ENCODE peak calls at places on chromosome 20, in four cellular contexts. One of them, this sample, is unnamed.

GRCh38 chr20:19885981-19886665 is 128.1 kb downstream of the RIN2 start:
- DNase-seq in effector memory CD8-positive, alpha-beta T cell: no peak
- DNase-seq in activated CD8-positive, alpha-beta memory T cell treated with anti-CD3 and anti-CD28 coated beads, Interleukin-2, amount 50 U/mL, for 48 hours: no peak
- DNase-seq in HT1080: peak; percentile 49
- DNase-seq in this sample: no peak

GRCh38 chr20:38024496-38024895 is 8.8 kb downstream of the TTI1 start:
- DNase-seq in effector memory CD8-positive, alpha-beta T cell: no peak
- DNase-seq in activated CD8-positive, alpha-beta memory T cell treated with anti-CD3 and anti-CD28 coated beads, Interleukin-2, amount 50 U/mL, for 48 hours: no peak
- DNase-seq in HT1080: no peak
- DNase-seq in this sample: no peak

GRCh38 chr20:41163821-41164220 is 26.5 kb downstream of the PLCG1 start:
- DNase-seq in effector memory CD8-positive, alpha-beta T cell: no peak
- DNase-seq in HT1080: no peak
- DNase-seq in activated CD8-positive, alpha-beta memory T cell treated with anti-CD3 and anti-CD28 coated beads, Interleukin-2, amount 50 U/mL, for 48 hours: no peak
- DNase-seq in this sample: no peak

GRCh38 chr20:1569417-1569861 is 11.9 kb upstream of the SIRPD start:
- DNase-seq in activated CD8-positive, alpha-beta memory T cell treated with anti-CD3 and anti-CD28 coated beads, Interleukin-2, amount 50 U/mL, for 48 hours: no peak
- DNase-seq in effector memory CD8-positive, alpha-beta T cell: no peak
- DNase-seq in HT1080: peak; percentile 79
- DNase-seq in this sample: peak; percentile 85

GRCh38 chr20:56440346-56441007 is 27.9 kb upstream of the RTF2 start:
- DNase-seq in activated CD8-positive, alpha-beta memory T cell treated with anti-CD3 and anti-CD28 coated beads, Interleukin-2, amount 50 U/mL, for 48 hours: no peak
- DNase-seq in HT1080: no peak
- DNase-seq in effector memory CD8-positive, alpha-beta T cell: peak; percentile 47
- DNase-seq in this sample: no peak

GRCh38 chr20:56859751-56860366 is 230.8 kb downstream of the TFAP2C start:
- DNase-seq in activated CD8-positive, alpha-beta memory T cell treated with anti-CD3 and anti-CD28 coated beads, Interleukin-2, amount 50 U/mL, for 48 hours: no peak
- DNase-seq in HT1080: no peak
- DNase-seq in effector memory CD8-positive, alpha-beta T cell: no peak
- DNase-seq in this sample: no peak

GRCh38 chr20:20594171-20594530 is 118.3 kb downstream of the RALGAPA2 start:
- DNase-seq in HT1080: no peak
- DNase-seq in effector memory CD8-positive, alpha-beta T cell: no peak
- DNase-seq in activated CD8-positive, alpha-beta memory T cell treated with anti-CD3 and anti-CD28 coated beads, Interleukin-2, amount 50 U/mL, for 48 hours: no peak
- DNase-seq in this sample: no peak

GRCh38 chr20:23361651-23362391 is at the start of gene GZF1:
- DNase-seq in effector memory CD8-positive, alpha-beta T cell: peak; percentile 99
- DNase-seq in activated CD8-positive, alpha-beta memory T cell treated with anti-CD3 and anti-CD28 coated beads, Interleukin-2, amount 50 U/mL, for 48 hours: peak; percentile 100
- DNase-seq in HT1080: peak; percentile 98
- DNase-seq in this sample: peak; percentile 92

GRCh38 chr20:51440589-51440988 is 101.9 kb downstream of the NFATC2 start:
- DNase-seq in effector memory CD8-positive, alpha-beta T cell: no peak
- DNase-seq in HT1080: peak; percentile 64
- DNase-seq in activated CD8-positive, alpha-beta memory T cell treated with anti-CD3 and anti-CD28 coated beads, Interleukin-2, amount 50 U/mL, for 48 hours: no peak
- DNase-seq in this sample: no peak

GRCh38 chr20:17896771-17897369 is 71.7 kb downstream of the SNX5 start:
- DNase-seq in activated CD8-positive, alpha-beta memory T cell treated with anti-CD3 and anti-CD28 coated beads, Interleukin-2, amount 50 U/mL, for 48 hours: no peak
- DNase-seq in HT1080: peak; percentile 27
- DNase-seq in effector memory CD8-positive, alpha-beta T cell: no peak
- DNase-seq in this sample: no peak

GRCh38 chr20:61903575-61904340 is 161.9 kb downstream of the TAF4 start:
- DNase-seq in activated CD8-positive, alpha-beta memory T cell treated with anti-CD3 and anti-CD28 coated beads, Interleukin-2, amount 50 U/mL, for 48 hours: no peak
- DNase-seq in effector memory CD8-positive, alpha-beta T cell: no peak
- DNase-seq in HT1080: no peak
- DNase-seq in this sample: no peak

GRCh38 chr20:58847483-58847882 is 3.2 kb downstream of the GNAS-AS1 start:
- DNase-seq in activated CD8-positive, alpha-beta memory T cell treated with anti-CD3 and anti-CD28 coated beads, Interleukin-2, amount 50 U/mL, for 48 hours: no peak
- DNase-seq in effector memory CD8-positive, alpha-beta T cell: no peak
- DNase-seq in HT1080: no peak
- DNase-seq in this sample: no peak

GRCh38 chr20:33732166-33732970 is 572 bp downstream of the ZNF341 start:
- DNase-seq in HT1080: peak; percentile 42
- DNase-seq in effector memory CD8-positive, alpha-beta T cell: peak; percentile 88
- DNase-seq in activated CD8-positive, alpha-beta memory T cell treated with anti-CD3 and anti-CD28 coated beads, Interleukin-2, amount 50 U/mL, for 48 hours: peak; percentile 90
- DNase-seq in this sample: no peak

GRCh38 chr20:14644698-14645097 is 307.3 kb upstream of the FLRT3 start:
- DNase-seq in activated CD8-positive, alpha-beta memory T cell treated with anti-CD3 and anti-CD28 coated beads, Interleukin-2, amount 50 U/mL, for 48 hours: no peak
- DNase-seq in effector memory CD8-positive, alpha-beta T cell: no peak
- DNase-seq in HT1080: no peak
- DNase-seq in this sample: no peak

GRCh38 chr20:63045991-63046390 is 39.2 kb upstream of the BHLHE23 start:
- DNase-seq in effector memory CD8-positive, alpha-beta T cell: no peak
- DNase-seq in HT1080: no peak
- DNase-seq in activated CD8-positive, alpha-beta memory T cell treated with anti-CD3 and anti-CD28 coated beads, Interleukin-2, amount 50 U/mL, for 48 hours: no peak
- DNase-seq in this sample: no peak

GRCh38 chr20:7492257-7492656 is 448.0 kb downstream of the HAO1 start:
- DNase-seq in HT1080: no peak
- DNase-seq in effector memory CD8-positive, alpha-beta T cell: no peak
- DNase-seq in activated CD8-positive, alpha-beta memory T cell treated with anti-CD3 and anti-CD28 coated beads, Interleukin-2, amount 50 U/mL, for 48 hours: no peak
- DNase-seq in this sample: no peak

GRCh38 chr20:25867776-25868649 is 171.4 kb upstream of the ZNF337 start:
- DNase-seq in HT1080: no peak
- DNase-seq in activated CD8-positive, alpha-beta memory T cell treated with anti-CD3 and anti-CD28 coated beads, Interleukin-2, amount 50 U/mL, for 48 hours: peak; percentile 89
- DNase-seq in effector memory CD8-positive, alpha-beta T cell: peak; percentile 31
- DNase-seq in this sample: no peak

GRCh38 chr20:32216396-32217142 is 8.9 kb downstream of the POFUT1 start:
- DNase-seq in activated CD8-positive, alpha-beta memory T cell treated with anti-CD3 and anti-CD28 coated beads, Interleukin-2, amount 50 U/mL, for 48 hours: no peak
- DNase-seq in HT1080: no peak
- DNase-seq in effector memory CD8-positive, alpha-beta T cell: no peak
- DNase-seq in this sample: no peak

GRCh38 chr20:40431611-40432010 is 257.4 kb downstream of the MAFB start:
- DNase-seq in HT1080: peak; percentile 39
- DNase-seq in effector memory CD8-positive, alpha-beta T cell: no peak
- DNase-seq in activated CD8-positive, alpha-beta memory T cell treated with anti-CD3 and anti-CD28 coated beads, Interleukin-2, amount 50 U/mL, for 48 hours: no peak
- DNase-seq in this sample: peak; percentile 79

GRCh38 chr20:3092611-3093379 is 8.3 kb upstream of the AVP start:
- DNase-seq in effector memory CD8-positive, alpha-beta T cell: no peak
- DNase-seq in activated CD8-positive, alpha-beta memory T cell treated with anti-CD3 and anti-CD28 coated beads, Interleukin-2, amount 50 U/mL, for 48 hours: peak; percentile 75
- DNase-seq in HT1080: no peak
- DNase-seq in this sample: peak; percentile 1

GRCh38 chr20:56460459-56460858 is 8.0 kb upstream of the RTF2 start:
- DNase-seq in effector memory CD8-positive, alpha-beta T cell: peak; percentile 49
- DNase-seq in HT1080: no peak
- DNase-seq in activated CD8-positive, alpha-beta memory T cell treated with anti-CD3 and anti-CD28 coated beads, Interleukin-2, amount 50 U/mL, for 48 hours: no peak
- DNase-seq in this sample: no peak

GRCh38 chr20:58597021-58597940 is 53.8 kb upstream of the STX16 start:
- DNase-seq in activated CD8-positive, alpha-beta memory T cell treated with anti-CD3 and anti-CD28 coated beads, Interleukin-2, amount 50 U/mL, for 48 hours: no peak
- DNase-seq in HT1080: no peak
- DNase-seq in effector memory CD8-positive, alpha-beta T cell: no peak
- DNase-seq in this sample: no peak

GRCh38 chr20:23915844-23916243 is 36.3 kb upstream of the CST5 start:
- DNase-seq in HT1080: no peak
- DNase-seq in activated CD8-positive, alpha-beta memory T cell treated with anti-CD3 and anti-CD28 coated beads, Interleukin-2, amount 50 U/mL, for 48 hours: no peak
- DNase-seq in effector memory CD8-positive, alpha-beta T cell: no peak
- DNase-seq in this sample: no peak

GRCh38 chr20:57638173-57638894 is 18.1 kb upstream of the ZBP1 start:
- DNase-seq in activated CD8-positive, alpha-beta memory T cell treated with anti-CD3 and anti-CD28 coated beads, Interleukin-2, amount 50 U/mL, for 48 hours: no peak
- DNase-seq in HT1080: no peak
- DNase-seq in effector memory CD8-positive, alpha-beta T cell: no peak
- DNase-seq in this sample: no peak

GRCh38 chr20:33279261-33279910 is 3.6 kb upstream of the BPIFB1 start:
- DNase-seq in HT1080: no peak
- DNase-seq in effector memory CD8-positive, alpha-beta T cell: no peak
- DNase-seq in activated CD8-positive, alpha-beta memory T cell treated with anti-CD3 and anti-CD28 coated beads, Interleukin-2, amount 50 U/mL, for 48 hours: no peak
- DNase-seq in this sample: no peak

GRCh38 chr20:34312544-34313217 is 9.5 kb upstream of the AHCY start:
- DNase-seq in activated CD8-positive, alpha-beta memory T cell treated with anti-CD3 and anti-CD28 coated beads, Interleukin-2, amount 50 U/mL, for 48 hours: peak; percentile 91
- DNase-seq in HT1080: peak; percentile 75
- DNase-seq in effector memory CD8-positive, alpha-beta T cell: peak; percentile 94
- DNase-seq in this sample: peak; percentile 77

GRCh38 chr20:48295966-48296421 is 510.7 kb upstream of the SULF2 start:
- DNase-seq in HT1080: no peak
- DNase-seq in activated CD8-positive, alpha-beta memory T cell treated with anti-CD3 and anti-CD28 coated beads, Interleukin-2, amount 50 U/mL, for 48 hours: no peak
- DNase-seq in effector memory CD8-positive, alpha-beta T cell: no peak
- DNase-seq in this sample: no peak

GRCh38 chr20:49381558-49382493 is 100.6 kb downstream of the KCNB1 start:
- DNase-seq in activated CD8-positive, alpha-beta memory T cell treated with anti-CD3 and anti-CD28 coated beads, Interleukin-2, amount 50 U/mL, for 48 hours: no peak
- DNase-seq in HT1080: peak; percentile 46
- DNase-seq in effector memory CD8-positive, alpha-beta T cell: no peak
- DNase-seq in this sample: peak; percentile 91

GRCh38 chr20:3775457-3775856 is 5.8 kb downstream of the SPEF1 start:
- DNase-seq in effector memory CD8-positive, alpha-beta T cell: no peak
- DNase-seq in HT1080: no peak
- DNase-seq in activated CD8-positive, alpha-beta memory T cell treated with anti-CD3 and anti-CD28 coated beads, Interleukin-2, amount 50 U/mL, for 48 hours: no peak
- DNase-seq in this sample: no peak

GRCh38 chr20:48635361-48635760 is 192.4 kb downstream of the PREX1 start:
- DNase-seq in activated CD8-positive, alpha-beta memory T cell treated with anti-CD3 and anti-CD28 coated beads, Interleukin-2, amount 50 U/mL, for 48 hours: no peak
- DNase-seq in HT1080: no peak
- DNase-seq in effector memory CD8-positive, alpha-beta T cell: no peak
- DNase-seq in this sample: no peak

GRCh38 chr20:23257848-23258746 is 92.5 kb upstream of the NXT1 start:
- DNase-seq in effector memory CD8-positive, alpha-beta T cell: no peak
- DNase-seq in activated CD8-positive, alpha-beta memory T cell treated with anti-CD3 and anti-CD28 coated beads, Interleukin-2, amount 50 U/mL, for 48 hours: no peak
- DNase-seq in HT1080: peak; percentile 95
- DNase-seq in this sample: peak; percentile 79

GRCh38 chr20:52731086-52731485 is 241.1 kb upstream of the TSHZ2 start:
- DNase-seq in HT1080: no peak
- DNase-seq in activated CD8-positive, alpha-beta memory T cell treated with anti-CD3 and anti-CD28 coated beads, Interleukin-2, amount 50 U/mL, for 48 hours: no peak
- DNase-seq in effector memory CD8-positive, alpha-beta T cell: no peak
- DNase-seq in this sample: peak; percentile 5

GRCh38 chr20:21067255-21067654 is 38.9 kb downstream of the LINC00237 start:
- DNase-seq in effector memory CD8-positive, alpha-beta T cell: no peak
- DNase-seq in HT1080: no peak
- DNase-seq in activated CD8-positive, alpha-beta memory T cell treated with anti-CD3 and anti-CD28 coated beads, Interleukin-2, amount 50 U/mL, for 48 hours: no peak
- DNase-seq in this sample: no peak

GRCh38 chr20:23248524-23248923 is 102.1 kb upstream of the NXT1 start:
- DNase-seq in HT1080: no peak
- DNase-seq in activated CD8-positive, alpha-beta memory T cell treated with anti-CD3 and anti-CD28 coated beads, Interleukin-2, amount 50 U/mL, for 48 hours: no peak
- DNase-seq in effector memory CD8-positive, alpha-beta T cell: no peak
- DNase-seq in this sample: no peak

GRCh38 chr20:21901470-21902275 is 196.2 kb downstream of the PAX1 start:
- DNase-seq in effector memory CD8-positive, alpha-beta T cell: no peak
- DNase-seq in activated CD8-positive, alpha-beta memory T cell treated with anti-CD3 and anti-CD28 coated beads, Interleukin-2, amount 50 U/mL, for 48 hours: no peak
- DNase-seq in HT1080: peak; percentile 58
- DNase-seq in this sample: no peak